ENCODE peak calls at places on chromosomes 6 and 20, in eight cellular contexts. One of them, this sample, is unnamed.

GRCh38 chr6:112044856-112045255 is 9.0 kb upstream of the CCN6 start:
- DNase-seq in stimulated activated CD4-positive, alpha-beta T cell treated with anti-CD3 and anti-CD28 coated beads, TNF-alpha, amount 100 ng/mL, for 1 hour: no peak
- DNase-seq in stromal cell of bone marrow: peak; percentile 78
- DNase-seq in brain microvascular endothelial cell: peak; percentile 87
- DNase-seq in caudate nucleus: no peak
- DNase-seq in GM10248: no peak
- DNase-seq in stimulated activated naive CD4-positive, alpha-beta T cell: no peak
- DNase-seq in left kidney: peak; percentile 32
- DNase-seq in this sample: peak; percentile 45

GRCh38 chr6:147132889-147133288 is 71.3 kb upstream of the STXBP5 start:
- DNase-seq in stimulated activated CD4-positive, alpha-beta T cell treated with anti-CD3 and anti-CD28 coated beads, TNF-alpha, amount 100 ng/mL, for 1 hour: no peak
- DNase-seq in stromal cell of bone marrow: no peak
- DNase-seq in brain microvascular endothelial cell: no peak
- DNase-seq in caudate nucleus: no peak
- DNase-seq in GM10248: no peak
- DNase-seq in stimulated activated naive CD4-positive, alpha-beta T cell: no peak
- DNase-seq in left kidney: no peak
- DNase-seq in this sample: no peak

GRCh38 chr6:105879902-105880547 is 206.1 kb upstream of the PRDM1 start:
- DNase-seq in stimulated activated CD4-positive, alpha-beta T cell treated with anti-CD3 and anti-CD28 coated beads, TNF-alpha, amount 100 ng/mL, for 1 hour: no peak
- DNase-seq in stromal cell of bone marrow: no peak
- DNase-seq in brain microvascular endothelial cell: no peak
- DNase-seq in caudate nucleus: no peak
- DNase-seq in GM10248: no peak
- DNase-seq in stimulated activated naive CD4-positive, alpha-beta T cell: no peak
- DNase-seq in left kidney: peak; percentile 31
- DNase-seq in this sample: peak; percentile 34

GRCh38 chr6:106105493-106105892 is 19.4 kb downstream of the PRDM1 start:
- DNase-seq in stimulated activated CD4-positive, alpha-beta T cell treated with anti-CD3 and anti-CD28 coated beads, TNF-alpha, amount 100 ng/mL, for 1 hour: no peak
- DNase-seq in stromal cell of bone marrow: no peak
- DNase-seq in brain microvascular endothelial cell: no peak
- DNase-seq in caudate nucleus: no peak
- DNase-seq in GM10248: no peak
- DNase-seq in stimulated activated naive CD4-positive, alpha-beta T cell: no peak
- DNase-seq in left kidney: no peak
- DNase-seq in this sample: no peak

GRCh38 chr6:111957623-111958315 is 84.5 kb upstream of the FYN start:
- DNase-seq in stimulated activated CD4-positive, alpha-beta T cell treated with anti-CD3 and anti-CD28 coated beads, TNF-alpha, amount 100 ng/mL, for 1 hour: no peak
- DNase-seq in stromal cell of bone marrow: no peak
- DNase-seq in brain microvascular endothelial cell: no peak
- DNase-seq in caudate nucleus: no peak
- DNase-seq in GM10248: no peak
- DNase-seq in stimulated activated naive CD4-positive, alpha-beta T cell: no peak
- DNase-seq in left kidney: peak; percentile 76
- DNase-seq in this sample: no peak

GRCh38 chr20:59222239-59222981 is 58.8 kb downstream of the ZNF831 start:
- DNase-seq in stimulated activated CD4-positive, alpha-beta T cell treated with anti-CD3 and anti-CD28 coated beads, TNF-alpha, amount 100 ng/mL, for 1 hour: peak; percentile 52
- DNase-seq in stromal cell of bone marrow: peak; percentile 41
- DNase-seq in brain microvascular endothelial cell: peak; percentile 57
- DNase-seq in caudate nucleus: no peak
- DNase-seq in GM10248: peak; percentile 88
- DNase-seq in stimulated activated naive CD4-positive, alpha-beta T cell: peak; percentile 77
- DNase-seq in left kidney: peak; percentile 92
- DNase-seq in this sample: peak; percentile 80

GRCh38 chr20:57495978-57496377 is 29.0 kb downstream of the CTCFL start:
- DNase-seq in stimulated activated CD4-positive, alpha-beta T cell treated with anti-CD3 and anti-CD28 coated beads, TNF-alpha, amount 100 ng/mL, for 1 hour: no peak
- DNase-seq in stromal cell of bone marrow: no peak
- DNase-seq in brain microvascular endothelial cell: no peak
- DNase-seq in caudate nucleus: no peak
- DNase-seq in GM10248: no peak
- DNase-seq in stimulated activated naive CD4-positive, alpha-beta T cell: no peak
- DNase-seq in left kidney: no peak
- DNase-seq in this sample: no peak

GRCh38 chr6:31400467-31401289 is 2.7 kb upstream of the MICA start:
- DNase-seq in stimulated activated CD4-positive, alpha-beta T cell treated with anti-CD3 and anti-CD28 coated beads, TNF-alpha, amount 100 ng/mL, for 1 hour: peak; percentile 31
- DNase-seq in stromal cell of bone marrow: peak; percentile 57
- DNase-seq in brain microvascular endothelial cell: peak; percentile 40
- DNase-seq in caudate nucleus: no peak
- DNase-seq in GM10248: peak; percentile 71
- DNase-seq in stimulated activated naive CD4-positive, alpha-beta T cell: peak; percentile 64
- DNase-seq in left kidney: peak; percentile 60
- DNase-seq in this sample: peak; percentile 90

GRCh38 chr20:7883309-7883708 is 56.9 kb downstream of the HAO1 start:
- DNase-seq in stimulated activated CD4-positive, alpha-beta T cell treated with anti-CD3 and anti-CD28 coated beads, TNF-alpha, amount 100 ng/mL, for 1 hour: no peak
- DNase-seq in stromal cell of bone marrow: no peak
- DNase-seq in brain microvascular endothelial cell: no peak
- DNase-seq in caudate nucleus: no peak
- DNase-seq in GM10248: no peak
- DNase-seq in stimulated activated naive CD4-positive, alpha-beta T cell: no peak
- DNase-seq in left kidney: no peak
- DNase-seq in this sample: no peak

GRCh38 chr6:3749390-3749978 is 2.0 kb downstream of the PXDC1 start:
- DNase-seq in stimulated activated CD4-positive, alpha-beta T cell treated with anti-CD3 and anti-CD28 coated beads, TNF-alpha, amount 100 ng/mL, for 1 hour: no peak
- DNase-seq in stromal cell of bone marrow: no peak
- DNase-seq in brain microvascular endothelial cell: no peak
- DNase-seq in caudate nucleus: no peak
- DNase-seq in GM10248: no peak
- DNase-seq in stimulated activated naive CD4-positive, alpha-beta T cell: no peak
- DNase-seq in left kidney: no peak
- DNase-seq in this sample: no peak

GRCh38 chr20:19735446-19735845 is 22.6 kb upstream of the RIN2 start:
- DNase-seq in stimulated activated CD4-positive, alpha-beta T cell treated with anti-CD3 and anti-CD28 coated beads, TNF-alpha, amount 100 ng/mL, for 1 hour: no peak
- DNase-seq in stromal cell of bone marrow: peak; percentile 93
- DNase-seq in brain microvascular endothelial cell: peak; percentile 88
- DNase-seq in caudate nucleus: peak; percentile 11
- DNase-seq in GM10248: no peak
- DNase-seq in stimulated activated naive CD4-positive, alpha-beta T cell: no peak
- DNase-seq in left kidney: peak; percentile 32
- DNase-seq in this sample: peak; percentile 87

GRCh38 chr20:17556842-17557674 is 12.8 kb upstream of the DSTN start:
- DNase-seq in stimulated activated CD4-positive, alpha-beta T cell treated with anti-CD3 and anti-CD28 coated beads, TNF-alpha, amount 100 ng/mL, for 1 hour: no peak
- DNase-seq in stromal cell of bone marrow: no peak
- DNase-seq in brain microvascular endothelial cell: no peak
- DNase-seq in caudate nucleus: no peak
- DNase-seq in GM10248: no peak
- DNase-seq in stimulated activated naive CD4-positive, alpha-beta T cell: no peak
- DNase-seq in left kidney: peak; percentile 27
- DNase-seq in this sample: peak; percentile 79

GRCh38 chr6:71294121-71294523 is 5.5 kb downstream of the OGFRL1 start:
- DNase-seq in stimulated activated CD4-positive, alpha-beta T cell treated with anti-CD3 and anti-CD28 coated beads, TNF-alpha, amount 100 ng/mL, for 1 hour: no peak
- DNase-seq in stromal cell of bone marrow: peak; percentile 95
- DNase-seq in brain microvascular endothelial cell: peak; percentile 79
- DNase-seq in caudate nucleus: no peak
- DNase-seq in GM10248: no peak
- DNase-seq in stimulated activated naive CD4-positive, alpha-beta T cell: no peak
- DNase-seq in left kidney: no peak
- DNase-seq in this sample: peak; percentile 51

GRCh38 chr6:33103776-33104175 is 28.0 kb downstream of the HLA-DPB1 start:
- DNase-seq in stimulated activated CD4-positive, alpha-beta T cell treated with anti-CD3 and anti-CD28 coated beads, TNF-alpha, amount 100 ng/mL, for 1 hour: no peak
- DNase-seq in stromal cell of bone marrow: no peak
- DNase-seq in brain microvascular endothelial cell: no peak
- DNase-seq in caudate nucleus: no peak
- DNase-seq in GM10248: no peak
- DNase-seq in stimulated activated naive CD4-positive, alpha-beta T cell: no peak
- DNase-seq in left kidney: no peak
- DNase-seq in this sample: no peak

GRCh38 chr20:19673575-19673974 is 84.5 kb upstream of the RIN2 start:
- DNase-seq in stimulated activated CD4-positive, alpha-beta T cell treated with anti-CD3 and anti-CD28 coated beads, TNF-alpha, amount 100 ng/mL, for 1 hour: no peak
- DNase-seq in stromal cell of bone marrow: no peak
- DNase-seq in brain microvascular endothelial cell: peak; percentile 13
- DNase-seq in caudate nucleus: no peak
- DNase-seq in GM10248: no peak
- DNase-seq in stimulated activated naive CD4-positive, alpha-beta T cell: no peak
- DNase-seq in left kidney: no peak
- DNase-seq in this sample: no peak